ENCODE peak calls at places on chromosomes 1 and 21, in four cellular contexts. I is HepG2, P is K562, J is H1. U is an unnamed sample. For H3K4me1, the result is how much of the 10 kb centered on the place peaks cover.

GRCh38 chr1:162881590-162881989 is 20.6 kb upstream of the CCDC190 start:
- DNase-seq in J (no peak), I (no peak), P (no peak), U (no peak)

GRCh38 chr1:118074101-118074500 is 110.9 kb downstream of the SPAG17 start:
- DNase-seq in J (no peak), P (no peak), I (no peak), U (no peak)

GRCh38 chr1:219900882-219901281 is 27.5 kb downstream of the SLC30A10 start:
- DNase-seq in P (no peak), I (no peak), J (no peak), U (no peak)

GRCh38 chr1:22387888-22388564 is 63.6 kb upstream of the ZBTB40 start:
- DNase-seq in P (no peak), J (no peak), I (no peak), U (no peak)

GRCh38 chr1:44801491-44802305 is 1.5 kb downstream of the PLK3 start:
- DNase-seq in J (no peak), P (peak), I (no peak), U (no peak)

GRCh38 chr1:246875041-246876026 is 56.4 kb downstream of the AHCTF1 start:
- DNase-seq in P (peak), I (no peak), J (no peak), U (no peak)

GRCh38 chr1:25003457-25004190 is 73.5 kb upstream of the RUNX3 start:
- DNase-seq in I (peak), J (no peak), P (no peak), U (no peak)

GRCh38 chr21:42062543-42063022 is 8.5 kb upstream of the UMODL1 start:
- DNase-seq in I (no peak), J (no peak), P (no peak), U (no peak)

GRCh38 chr1:234230414-234230862 is 142.8 kb upstream of the COA6 start:
- DNase-seq in J (no peak), I (no peak), P (no peak), U (no peak)

GRCh38 chr1:223670458-223671159 is 5.1 kb upstream of the CAPN8 start:
- DNase-seq in J (peak), P (peak), I (peak), U (peak)

GRCh38 chr1:53706356-53706755 is 32.6 kb downstream of the GLIS1 start:
- DNase-seq in J (no peak), P (no peak), I (no peak), U (no peak)

GRCh38 chr1:161044535-161044907 is 1.3 kb downstream of the USF1 start:
- DNase-seq in P (no peak), I (no peak), J (no peak), U (no peak)

GRCh38 chr1:65772607-65773006 is 20.1 kb upstream of the PDE4B start:
- DNase-seq in P (no peak), J (no peak), I (no peak), U (no peak)

GRCh38 chr1:113981962-113982931 is 3.0 kb downstream of the OLFML3 start:
- DNase-seq in J (no peak), P (peak), I (peak), U (no peak)

GRCh38 chr1:29475256-29475800 is 239.0 kb downstream of the PTPRU start:
- DNase-seq in J (no peak), P (no peak), I (no peak), U (no peak)

DNA sequence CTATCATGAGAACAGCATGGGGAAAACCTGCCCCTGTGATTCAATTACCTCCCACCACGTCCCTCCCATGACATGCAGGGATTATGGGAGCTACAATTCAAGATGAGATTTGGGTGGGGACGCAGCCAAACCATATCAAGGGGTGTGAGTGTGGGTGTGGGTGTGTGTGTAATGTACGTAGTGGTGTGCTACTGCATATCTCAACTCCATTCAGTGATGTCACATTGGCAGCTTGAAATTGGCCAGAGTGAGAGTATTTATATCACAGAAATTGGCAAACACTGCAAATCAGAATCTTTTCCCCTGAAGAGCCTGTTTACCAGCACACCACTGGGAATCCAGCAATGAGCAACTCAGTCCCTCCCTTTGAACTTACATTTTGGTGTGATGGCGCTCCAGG is 5.5 kb downstream of the ARHGEF10L start:
- DNase-seq in I (no peak), P (no peak), J (no peak), U (no peak)
- H3K4me1 ChIP-seq in I (under half), P (under half), J (under half), U (under half)

GRCh38 chr1:184536246-184536985 is 149.6 kb downstream of the C1orf21 start:
- DNase-seq in P (no peak), I (no peak), J (no peak), U (peak)

GRCh38 chr1:184534690-184535089 is 147.9 kb downstream of the C1orf21 start:
- DNase-seq in P (no peak), I (no peak), J (no peak), U (no peak)

GRCh38 chr1:184533915-184534314 is 147.1 kb downstream of the C1orf21 start:
- DNase-seq in P (no peak), J (no peak), I (no peak), U (no peak)

GRCh38 chr1:184533049-184533448 is 146.2 kb downstream of the C1orf21 start:
- DNase-seq in P (no peak), I (no peak), J (no peak), U (no peak)

DNA sequence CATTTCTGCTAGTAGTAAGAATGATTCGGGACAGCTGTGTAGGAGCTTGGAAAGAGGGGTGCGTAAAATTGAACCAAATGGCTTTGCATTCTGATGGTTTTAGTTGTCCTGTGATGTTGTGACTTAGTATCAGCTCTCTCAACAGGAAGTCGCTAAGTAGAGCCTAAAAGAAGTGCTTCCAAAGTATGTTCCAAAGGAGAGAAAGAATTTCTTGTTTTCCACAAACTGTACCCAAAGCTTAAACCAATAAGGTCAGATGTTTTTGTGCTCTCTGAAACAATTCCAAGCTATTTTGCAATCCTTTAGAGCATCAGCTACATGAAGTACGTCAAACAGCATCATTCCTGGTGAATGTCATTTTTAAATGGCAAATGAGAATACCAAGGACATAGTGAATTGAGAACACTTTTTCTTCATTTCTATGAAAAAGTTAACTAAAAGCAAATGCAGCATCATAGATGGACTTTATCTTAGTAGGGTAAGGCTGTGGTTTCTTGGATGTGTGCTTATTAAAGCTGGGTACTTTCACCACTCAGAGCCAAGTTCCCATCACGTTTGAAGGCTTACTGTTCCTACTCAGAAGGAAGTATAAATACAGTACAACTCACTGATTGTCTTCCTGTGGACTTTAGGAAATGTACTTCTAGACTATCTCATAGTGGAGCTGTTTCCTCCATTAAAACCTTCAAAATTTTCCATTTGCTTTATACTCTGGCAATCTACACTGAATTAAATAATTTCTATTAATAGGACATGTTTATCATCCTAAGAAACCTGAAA is 148.6 kb downstream of the C1orf21 start:
- DNase-seq in J (no peak), P (no peak), I (no peak), U (no peak)
- TF ChIP-seq EP300 in J (no peak), P (no peak), I (no peak), U (no peak)

GRCh38 chr1:10717296-10718082 is 79.0 kb downstream of the CASZ1 start:
- DNase-seq in J (no peak), P (peak), I (no peak), U (no peak)

GRCh38 chr1:10716840-10717239 is 79.6 kb downstream of the CASZ1 start:
- DNase-seq in I (no peak), P (no peak), J (no peak), U (no peak)

GRCh38 chr1:10714337-10715114 is 81.9 kb downstream of the CASZ1 start:
- DNase-seq in J (no peak), P (no peak), I (no peak), U (no peak)

GRCh38 chr1:10718083-10718415 is 78.4 kb downstream of the CASZ1 start:
- DNase-seq in I (no peak), J (no peak), P (no peak), U (no peak)

GRCh38 chr1:10716424-10716823 is 80.0 kb downstream of the CASZ1 start:
- DNase-seq in I (no peak), P (no peak), J (no peak), U (no peak)
- TF ChIP-seq PHF8 in I (no peak), P (no peak), J (no peak), U (no peak)

GRCh38 chr1:244395965-244396364 is 55.7 kb downstream of the ADSS2 start:
- DNase-seq in I (no peak), J (no peak), P (peak), U (no peak)
- H3K4me1 ChIP-seq in I (under half), J (under half), P (under half), U (under half)

U was measured in A549.